ENCODE peak calls at places on chromosomes 5 and 9, in seven cellular contexts. J is IMR-90, P is GM23248, K is choroid plexus epithelial cell, C is fibroblast of lung, Z is BE2C, X is neural progenitor cell. V is an unnamed sample.

GRCh38 chr5:138559937-138560336 is 15.3 kb downstream of the HSPA9 start:
- DNase-seq in C (no peak), Z (no peak), J (no peak), K (no peak), X (no peak), P (no peak), V (no peak)

GRCh38 chr5:33272288-33272687 is 168.5 kb upstream of the TARS1 start:
- DNase-seq in P (peak; percentile 95), J (peak; percentile 94), Z (no peak), X (no peak), C (peak; percentile 95), K (peak; percentile 90), V (no peak)

GRCh38 chr5:133919148-133920136 is 49.0 kb downstream of the C5orf15 start:
- DNase-seq in P (no peak), J (no peak), Z (no peak), X (no peak), K (no peak), C (no peak), V (no peak)

GRCh38 chr5:74903165-74903787 is 37.1 kb upstream of the FAM169A start:
- DNase-seq in Z (peak; percentile 21), J (no peak), X (peak; percentile 55), C (no peak), P (peak; percentile 7), K (peak; percentile 28), V (no peak)

GRCh38 chr5:150789431-150789830 is 10.9 kb downstream of the SMIM3 start:
- DNase-seq in C (peak; percentile 10), Z (no peak), J (no peak), K (peak; percentile 78), P (no peak), X (peak; percentile 25), V (no peak)

GRCh38 chr9:8857330-8858249 is 1058.0 kb upstream of the DMAC1 start:
- DNase-seq in C (peak; percentile 52), K (peak; percentile 8), P (peak; percentile 32), X (peak; percentile 89), J (no peak), Z (peak; percentile 15), V (peak; percentile 9)

GRCh38 chr9:121784706-121785426 is 133.4 kb downstream of the DAB2IP start:
- DNase-seq in X (peak; percentile 35), Z (peak; percentile 7), K (no peak), J (no peak), P (no peak), C (no peak), V (no peak)

GRCh38 chr5:143428738-143429420 is 25.4 kb upstream of the NR3C1 start:
- DNase-seq in C (no peak), J (no peak), P (no peak), K (no peak), Z (no peak), X (no peak), V (no peak)

GRCh38 chr9:72948906-72949582 is 3.8 kb downstream of the ALDH1A1 start:
- DNase-seq in J (no peak), C (no peak), P (no peak), Z (no peak), K (no peak), X (no peak), V (no peak)

GRCh38 chr5:124474821-124475220 is 271.6 kb downstream of the ZNF608 start:
- DNase-seq in C (no peak), Z (no peak), K (peak; percentile 24), X (no peak), J (peak; percentile 3), P (peak; percentile 8), V (no peak)

GRCh38 chr5:74136276-74136675 is 504.3 kb downstream of the ENC1 start:
- DNase-seq in Z (no peak), P (no peak), J (no peak), K (no peak), C (no peak), X (no peak), V (no peak)

GRCh38 chr5:36355513-36355912 is 53.8 kb upstream of the RANBP3L start:
- DNase-seq in C (peak; percentile 42), P (no peak), Z (no peak), X (no peak), J (no peak), K (no peak), V (no peak)

GRCh38 chr9:134551657-134552348 is 89.8 kb upstream of the COL5A1 start:
- DNase-seq in P (peak; percentile 93), Z (peak; percentile 41), K (peak; percentile 89), J (peak; percentile 82), C (peak; percentile 98), X (no peak), V (no peak)

GRCh38 chr9:101027733-101028345 is 688 bp upstream of the PLPPR1 start:
- DNase-seq in J (no peak), X (peak; percentile 20), K (no peak), Z (no peak), P (no peak), C (no peak), V (no peak)

GRCh38 chr5:528625-529511 is 4.6 kb upstream of the SLC9A3 start:
- DNase-seq in J (no peak), C (no peak), Z (peak; percentile 9), K (no peak), X (no peak), P (no peak), V (no peak)

GRCh38 chr5:131230406-131230805 is 33.4 kb upstream of the CDC42SE2 start:
- DNase-seq in C (no peak), K (peak; percentile 24), J (no peak), Z (no peak), X (peak; percentile 70), P (no peak), V (no peak)

GRCh38 chr9:88326024-88326423 is 62.2 kb upstream of the SPIN1 start:
- DNase-seq in Z (no peak), C (no peak), X (no peak), J (no peak), K (no peak), P (no peak), V (no peak)
- H3K4me3 ChIP-seq in Z (no peak overlapping the region), C (no peak overlapping the region), X (no peak overlapping the region), J (no peak overlapping the region), K (no peak overlapping the region), P (no peak overlapping the region), V (no peak overlapping the region)

GRCh38 chr5:59745422-59745863 is 148.1 kb downstream of the PDE4D start:
- DNase-seq in X (no peak), J (peak; percentile 66), Z (no peak), K (peak; percentile 100), P (peak; percentile 86), C (peak; percentile 80), V (no peak)
- H3K4me3 ChIP-seq in X (no peak overlapping the region), J (no peak overlapping the region), Z (no peak overlapping the region), K (peak overlapping the region; percentile 24), P (peak overlapping the region; percentile 29), C (peak overlapping the region; percentile 48), V (no peak overlapping the region)

DNA sequence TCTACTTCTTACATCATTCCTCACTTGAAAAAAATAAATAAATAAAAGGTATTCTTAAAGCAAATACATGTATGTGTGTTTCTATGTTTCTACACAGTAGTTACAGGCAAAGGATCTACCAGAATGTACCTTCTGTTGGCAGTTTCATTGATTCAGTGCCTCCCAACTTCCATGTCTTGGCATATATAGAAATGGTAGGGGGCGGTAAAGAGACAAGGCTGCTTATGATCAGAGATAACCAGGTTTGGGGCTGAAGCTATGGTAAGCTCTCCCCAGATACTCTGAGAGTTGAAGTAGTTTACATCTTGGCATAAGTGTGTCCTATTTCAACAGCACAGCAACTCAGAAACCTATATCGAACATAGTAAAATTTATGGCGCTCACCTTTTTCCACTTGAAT is 1075.4 kb upstream of the C9orf72 start:
- DNase-seq in Z (no peak), K (no peak), C (no peak), X (peak; percentile 62), P (no peak), J (no peak), V (peak; percentile 9)
- H3K4me3 ChIP-seq in Z (no peak overlapping the region), K (no peak overlapping the region), C (no peak overlapping the region), X (no peak overlapping the region), P (no peak overlapping the region), J (no peak overlapping the region), V (no peak overlapping the region)

DNA sequence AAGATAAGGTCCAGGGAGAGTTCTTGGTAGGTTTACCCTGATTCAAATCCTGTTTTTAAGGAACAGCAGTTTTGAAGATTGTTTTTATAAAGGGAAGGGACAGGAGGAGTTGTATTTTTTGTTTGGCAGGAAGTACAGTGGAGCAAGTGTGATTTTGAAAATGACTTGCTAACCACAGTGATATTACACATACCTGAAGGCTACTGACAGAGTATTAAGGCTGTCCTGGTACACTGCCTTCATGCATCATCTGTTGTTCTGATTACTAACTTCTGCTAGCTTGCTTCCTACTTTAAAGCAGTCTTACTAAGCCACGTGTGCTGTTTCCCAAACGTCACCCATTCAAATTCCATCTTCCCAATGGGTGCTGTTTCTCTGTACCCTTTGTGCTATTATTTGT is 559.5 kb upstream of the SGCD start:
- DNase-seq in P (peak; percentile 5), C (no peak), X (no peak), Z (no peak), J (no peak), K (no peak), V (no peak)
- H3K4me3 ChIP-seq in P (no peak overlapping the region), C (no peak overlapping the region), X (no peak overlapping the region), Z (no peak overlapping the region), J (no peak overlapping the region), K (no peak overlapping the region), V (no peak overlapping the region)

V was measured in Jurkat, Clone E6-1.